ENCODE peak calls at places on chromosome 14, in seven cellular contexts. One of them, this sample, is unnamed.

GRCh38 chr14:60331201-60332045 is 82.4 kb downstream of the PPM1A start:
- DNase-seq in K562: peak
- DNase-seq in SK-N-SH: peak
- DNase-seq in H1: peak
- DNase-seq in HepG2: peak
- DNase-seq in HCT116: peak
- DNase-seq in GM12878: peak
- DNase-seq in this sample: peak

GRCh38 chr14:88902850-88903249 is 78.4 kb downstream of the TTC8 start:
- DNase-seq in GM12878: no peak
- DNase-seq in SK-N-SH: no peak
- DNase-seq in K562: no peak
- DNase-seq in H1: no peak
- DNase-seq in HCT116: no peak
- DNase-seq in HepG2: no peak
- DNase-seq in this sample: no peak

GRCh38 chr14:90426663-90427062 is 29.8 kb downstream of the CALM1 start:
- DNase-seq in HCT116: no peak
- DNase-seq in GM12878: no peak
- DNase-seq in SK-N-SH: peak
- DNase-seq in K562: peak
- DNase-seq in HepG2: no peak
- DNase-seq in H1: no peak
- DNase-seq in this sample: no peak

GRCh38 chr14:103416916-103417315 is 31.7 kb downstream of the MARK3 start:
- DNase-seq in GM12878: no peak
- DNase-seq in HCT116: no peak
- DNase-seq in H1: no peak
- DNase-seq in SK-N-SH: no peak
- DNase-seq in HepG2: no peak
- DNase-seq in K562: no peak
- DNase-seq in this sample: no peak

GRCh38 chr14:30191639-30192279 is 264.1 kb upstream of the PRKD1 start:
- DNase-seq in H1: no peak
- DNase-seq in HCT116: no peak
- DNase-seq in HepG2: no peak
- DNase-seq in SK-N-SH: no peak
- DNase-seq in GM12878: no peak
- DNase-seq in K562: no peak
- DNase-seq in this sample: no peak

GRCh38 chr14:20417250-20418186 is 4.2 kb upstream of the TEP1 start:
- DNase-seq in H1: no peak
- DNase-seq in SK-N-SH: no peak
- DNase-seq in HCT116: no peak
- DNase-seq in GM12878: no peak
- DNase-seq in K562: no peak
- DNase-seq in HepG2: peak
- DNase-seq in this sample: no peak

GRCh38 chr14:104460920-104461651 is 118.5 kb upstream of the C14orf180 start:
- DNase-seq in HCT116: no peak
- DNase-seq in H1: no peak
- DNase-seq in SK-N-SH: peak
- DNase-seq in K562: no peak
- DNase-seq in HepG2: no peak
- DNase-seq in GM12878: no peak
- DNase-seq in this sample: no peak

GRCh38 chr14:47103781-47104180 is 452.2 kb upstream of the RPL10L start:
- DNase-seq in HepG2: no peak
- DNase-seq in HCT116: no peak
- DNase-seq in K562: no peak
- DNase-seq in GM12878: no peak
- DNase-seq in SK-N-SH: no peak
- DNase-seq in H1: no peak
- DNase-seq in this sample: no peak

GRCh38 chr14:106665814-106666213 is 1139.4 kb downstream of the TMEM121 start:
- DNase-seq in GM12878: no peak
- DNase-seq in HepG2: no peak
- DNase-seq in K562: no peak
- DNase-seq in HCT116: no peak
- DNase-seq in H1: no peak
- DNase-seq in SK-N-SH: no peak
- DNase-seq in this sample: no peak

GRCh38 chr14:37585101-37585479 is 10.0 kb downstream of the FOXA1 start:
- DNase-seq in K562: no peak
- DNase-seq in HCT116: no peak
- DNase-seq in SK-N-SH: no peak
- DNase-seq in H1: no peak
- DNase-seq in GM12878: no peak
- DNase-seq in HepG2: no peak
- DNase-seq in this sample: no peak

GRCh38 chr14:97719931-97720330 is 922.7 kb downstream of the VRK1 start:
- DNase-seq in K562: no peak
- DNase-seq in SK-N-SH: no peak
- DNase-seq in GM12878: no peak
- DNase-seq in HepG2: no peak
- DNase-seq in H1: no peak
- DNase-seq in HCT116: no peak
- DNase-seq in this sample: no peak

GRCh38 chr14:101882141-101882935 is 82.0 kb upstream of the DYNC1H1 start:
- DNase-seq in K562: no peak
- DNase-seq in SK-N-SH: no peak
- DNase-seq in HCT116: no peak
- DNase-seq in H1: no peak
- DNase-seq in HepG2: no peak
- DNase-seq in GM12878: no peak
- DNase-seq in this sample: no peak

GRCh38 chr14:23209651-23210423 is 26.4 kb upstream of the SLC7A8 start:
- DNase-seq in K562: no peak
- DNase-seq in GM12878: no peak
- DNase-seq in HepG2: no peak
- DNase-seq in HCT116: no peak
- DNase-seq in SK-N-SH: no peak
- DNase-seq in H1: no peak
- DNase-seq in this sample: no peak

GRCh38 chr14:79178719-79179118 is 1008.5 kb downstream of the NRXN3 start:
- DNase-seq in K562: no peak
- DNase-seq in GM12878: no peak
- DNase-seq in H1: no peak
- DNase-seq in HCT116: no peak
- DNase-seq in HepG2: no peak
- DNase-seq in SK-N-SH: no peak
- DNase-seq in this sample: no peak
- TF ChIP-seq CTCF in K562: no peak
- TF ChIP-seq CTCF in GM12878: no peak
- TF ChIP-seq CTCF in H1: no peak
- TF ChIP-seq CTCF in HCT116: no peak
- TF ChIP-seq CTCF in HepG2: no peak
- TF ChIP-seq CTCF in SK-N-SH: no peak
- TF ChIP-seq CTCF in this sample: no peak

GRCh38 chr14:69569859-69570258 is 4.8 kb downstream of the CCDC177 start:
- DNase-seq in SK-N-SH: no peak
- DNase-seq in HCT116: no peak
- DNase-seq in HepG2: no peak
- DNase-seq in H1: no peak
- DNase-seq in K562: no peak
- DNase-seq in GM12878: no peak
- DNase-seq in this sample: no peak

GRCh38 chr14:69571449-69571878 is 3.2 kb downstream of the CCDC177 start:
- DNase-seq in GM12878: no peak
- DNase-seq in H1: no peak
- DNase-seq in K562: no peak
- DNase-seq in HepG2: no peak
- DNase-seq in SK-N-SH: no peak
- DNase-seq in HCT116: no peak
- DNase-seq in this sample: no peak

GRCh38 chr14:69571879-69572633 is 2.6 kb downstream of the CCDC177 start:
- DNase-seq in SK-N-SH: peak
- DNase-seq in H1: no peak
- DNase-seq in K562: peak
- DNase-seq in GM12878: no peak
- DNase-seq in HCT116: no peak
- DNase-seq in HepG2: peak
- DNase-seq in this sample: no peak

GRCh38 chr14:69570836-69571330 is 3.8 kb downstream of the CCDC177 start:
- DNase-seq in HepG2: no peak
- DNase-seq in H1: no peak
- DNase-seq in K562: no peak
- DNase-seq in HCT116: no peak
- DNase-seq in SK-N-SH: no peak
- DNase-seq in GM12878: no peak
- DNase-seq in this sample: no peak

DNA sequence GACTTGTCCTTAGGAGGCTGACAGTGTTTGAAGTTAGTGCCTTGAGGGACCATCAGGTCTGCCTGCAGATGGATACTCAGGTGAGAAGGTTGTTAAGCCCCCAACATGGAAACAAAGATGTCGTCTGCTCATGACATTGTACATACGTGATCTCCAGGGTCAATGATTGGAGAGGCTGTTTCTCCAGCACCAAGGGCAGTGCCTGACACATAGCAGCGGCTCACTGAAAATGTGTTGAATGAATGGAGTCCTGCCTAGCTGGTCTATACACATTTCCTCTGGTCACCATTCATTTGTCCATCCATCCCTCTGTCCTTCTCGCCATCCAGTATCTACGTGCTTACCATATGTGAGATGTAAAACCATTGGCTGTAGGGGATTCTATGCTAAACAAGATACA is 7.1 kb downstream of the CCDC177 start:
- DNase-seq in K562: no peak
- DNase-seq in HCT116: no peak
- DNase-seq in GM12878: no peak
- DNase-seq in SK-N-SH: no peak
- DNase-seq in H1: no peak
- DNase-seq in HepG2: no peak
- DNase-seq in this sample: no peak
- TF ChIP-seq POLR2AphosphoS5 in K562: no peak
- TF ChIP-seq POLR2AphosphoS5 in HCT116: no peak
- TF ChIP-seq POLR2AphosphoS5 in GM12878: no peak
- TF ChIP-seq POLR2AphosphoS5 in SK-N-SH: no peak
- TF ChIP-seq POLR2AphosphoS5 in H1: no peak
- TF ChIP-seq POLR2AphosphoS5 in HepG2: no peak
- TF ChIP-seq POLR2AphosphoS5 in this sample: no peak

GRCh38 chr14:93317836-93318807 is 14.7 kb downstream of the BTBD7 start:
- DNase-seq in SK-N-SH: no peak
- DNase-seq in HCT116: no peak
- DNase-seq in K562: peak
- DNase-seq in GM12878: no peak
- DNase-seq in HepG2: no peak
- DNase-seq in H1: no peak
- DNase-seq in this sample: no peak
- TF ChIP-seq SIN3A in SK-N-SH: no peak
- TF ChIP-seq SIN3A in HCT116: no peak
- TF ChIP-seq SIN3A in K562: no peak
- TF ChIP-seq SIN3A in GM12878: no peak
- TF ChIP-seq SIN3A in HepG2: no peak
- TF ChIP-seq SIN3A in H1: no peak
- TF ChIP-seq SIN3A in this sample: no peak

DNA sequence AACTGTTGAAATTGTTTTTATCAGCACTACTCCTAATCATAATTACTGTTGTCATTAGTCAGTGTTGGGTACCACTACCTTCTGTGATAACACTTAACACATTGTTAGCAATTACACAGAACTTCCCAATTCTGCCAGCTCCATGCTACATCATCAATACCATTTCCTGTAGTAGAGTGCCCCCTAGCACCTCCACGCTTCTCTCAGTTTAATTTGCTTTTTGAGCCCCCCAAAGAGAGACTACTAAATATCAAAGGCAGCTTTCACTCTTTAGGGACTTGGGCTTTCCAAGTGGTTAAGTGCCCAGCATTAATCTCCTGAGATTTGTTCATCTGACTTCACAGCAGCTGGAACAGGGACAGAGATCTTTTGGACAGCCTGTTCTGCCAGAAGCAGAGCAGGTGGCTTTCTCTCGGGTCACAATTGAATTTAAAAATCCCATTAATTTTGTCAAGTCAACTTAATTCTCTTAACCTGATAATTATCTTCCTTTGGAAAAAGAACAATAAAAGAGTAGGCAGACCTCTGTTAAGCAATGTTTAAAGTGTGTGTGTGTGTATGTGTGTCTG is 954.9 kb downstream of the DIO2 start:
- DNase-seq in H1: no peak
- DNase-seq in HCT116: no peak
- DNase-seq in GM12878: no peak
- DNase-seq in HepG2: no peak
- DNase-seq in SK-N-SH: no peak
- DNase-seq in K562: no peak
- DNase-seq in this sample: no peak
- TF ChIP-seq CTCF in H1: peak
- TF ChIP-seq CTCF in HCT116: no peak
- TF ChIP-seq CTCF in GM12878: no peak
- TF ChIP-seq CTCF in HepG2: no peak
- TF ChIP-seq CTCF in SK-N-SH: peak
- TF ChIP-seq CTCF in K562: no peak
- TF ChIP-seq CTCF in this sample: no peak

DNA sequence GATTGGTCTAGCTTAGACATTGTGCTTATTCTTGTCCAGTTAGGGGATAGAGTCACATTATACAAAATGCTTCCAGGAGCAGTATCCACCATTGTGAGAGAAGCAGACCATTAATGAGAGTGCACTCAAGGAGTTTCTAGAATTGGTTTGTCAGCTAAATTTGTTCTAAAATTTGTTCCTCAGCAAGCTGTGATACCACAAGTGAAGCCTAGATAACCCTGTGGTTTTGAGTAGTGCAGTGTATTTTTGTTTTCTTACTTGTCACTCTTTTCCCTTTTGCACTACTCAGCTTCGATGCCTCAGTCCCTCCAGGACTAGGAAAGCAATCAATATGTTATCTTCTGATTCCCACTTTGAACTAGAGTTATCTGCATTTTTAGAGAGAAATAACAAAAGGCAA is 42.5 kb upstream of the AKAP6 start:
- DNase-seq in GM12878: no peak
- DNase-seq in HepG2: no peak
- DNase-seq in SK-N-SH: no peak
- DNase-seq in HCT116: no peak
- DNase-seq in H1: no peak
- DNase-seq in K562: no peak
- DNase-seq in this sample: no peak
- TF ChIP-seq POLR2AphosphoS5 in GM12878: no peak
- TF ChIP-seq POLR2AphosphoS5 in HepG2: no peak
- TF ChIP-seq POLR2AphosphoS5 in SK-N-SH: no peak
- TF ChIP-seq POLR2AphosphoS5 in HCT116: no peak
- TF ChIP-seq POLR2AphosphoS5 in H1: no peak
- TF ChIP-seq POLR2AphosphoS5 in K562: no peak
- TF ChIP-seq POLR2AphosphoS5 in this sample: no peak

This sample was measured in Panc1.